ENCODE peak calls at places on chromosomes 13 and 19, in ten cellular contexts. K is left ventricle myocardium inferior, P is transverse colon, B is cardiac muscle cell, N is choroid plexus epithelial cell, Q is adrenal gland, O is thoracic aorta, A is coronary artery, I is colonic mucosa, X is tibial nerve. M is an unnamed sample.

GRCh38 chr19:39709026-39709872 is 5.0 kb downstream of the LGALS14 start:
- DNase-seq in I (no peak), O (no peak), P (no peak), K (no peak), N (no peak), Q (no peak), X (no peak), B (no peak), A (no peak), M (no peak)

GRCh38 chr13:41652735-41653361 is 195.5 kb downstream of the RGCC start:
- DNase-seq in N (peak), I (no peak), B (peak), Q (no peak), A (no peak), X (peak), K (no peak), P (no peak), O (no peak), M (no peak)

GRCh38 chr13:44440046-44440608 is 66.5 kb downstream of the SERP2 start:
- DNase-seq in N (no peak), X (no peak), Q (no peak), K (no peak), A (no peak), B (no peak), P (no peak), I (no peak), O (no peak), M (no peak)

GRCh38 chr19:19628499-19629134 is 597 bp upstream of the LPAR2 start:
- DNase-seq in B (peak), X (no peak), P (peak), I (peak), O (no peak), N (peak), K (no peak), Q (peak), A (no peak), M (no peak)

GRCh38 chr19:12782424-12783225 is 7.3 kb upstream of the HOOK2 start:
- DNase-seq in O (no peak), X (peak), K (peak), Q (peak), P (peak), N (peak), I (peak), B (peak), A (peak), M (no peak)

GRCh38 chr19:4806384-4806783 is 14.8 kb downstream of the FEM1A start:
- DNase-seq in Q (no peak), B (no peak), K (no peak), P (no peak), O (no peak), N (no peak), I (no peak), X (no peak), A (no peak), M (no peak)

GRCh38 chr13:30796132-30796832 is 60.9 kb downstream of the ALOX5AP start:
- DNase-seq in O (no peak), X (no peak), I (no peak), N (peak), P (no peak), K (no peak), Q (peak), B (peak), A (no peak), M (no peak)

GRCh38 chr19:2952953-2953481 is 8.2 kb upstream of the ZNF77 start:
- DNase-seq in A (no peak), O (no peak), I (peak), N (peak), Q (no peak), B (no peak), X (no peak), P (peak), K (no peak), M (no peak)

GRCh38 chr13:29472317-29472961 is 123.0 kb downstream of the SLC7A1 start:
- DNase-seq in Q (peak), O (no peak), K (no peak), X (peak), P (peak), B (peak), A (peak), I (peak), N (peak), M (no peak)

DNA sequence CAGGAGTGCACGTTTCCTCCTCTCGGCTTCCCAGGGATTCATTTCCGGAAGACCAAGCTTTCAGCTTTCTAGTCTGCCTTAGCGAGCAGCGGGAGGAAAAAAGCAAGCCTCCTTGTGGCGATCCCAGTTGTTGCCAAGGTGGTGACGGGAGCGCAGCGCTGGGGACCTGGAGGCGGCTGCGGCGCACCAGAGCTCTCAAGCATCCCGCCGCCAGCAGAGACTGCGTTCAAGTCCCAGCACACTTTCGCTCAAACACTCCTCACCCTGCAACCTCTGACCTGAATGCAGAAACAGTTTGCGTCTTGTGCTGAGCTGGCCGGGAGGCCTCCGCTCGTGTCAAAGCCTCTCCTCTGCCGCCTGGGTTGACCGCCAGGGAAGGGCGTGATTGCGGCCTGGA is 4.9 kb downstream of the GSX1 start:
- DNase-seq in K (no peak), I (no peak), O (no peak), Q (no peak), N (peak), B (peak), P (no peak), A (no peak), X (no peak), M (no peak)
- TF ChIP-seq CTCF in K (no peak), I (no peak), O (no peak), Q (no peak), N (peak), B (peak), P (no peak), A (no peak), X (no peak), M (peak)

GRCh38 chr19:41499899-41500298 is 56.9 kb downstream of the ERICH4 start:
- DNase-seq in I (no peak), P (no peak), B (no peak), K (no peak), Q (no peak), A (no peak), N (no peak), X (no peak), O (no peak), M (no peak)
- H3K4me3 ChIP-seq in I (no peak), P (peak), B (no peak), K (peak), Q (no peak), A (peak), N (no peak), X (peak), O (peak), M (no peak)

DNA sequence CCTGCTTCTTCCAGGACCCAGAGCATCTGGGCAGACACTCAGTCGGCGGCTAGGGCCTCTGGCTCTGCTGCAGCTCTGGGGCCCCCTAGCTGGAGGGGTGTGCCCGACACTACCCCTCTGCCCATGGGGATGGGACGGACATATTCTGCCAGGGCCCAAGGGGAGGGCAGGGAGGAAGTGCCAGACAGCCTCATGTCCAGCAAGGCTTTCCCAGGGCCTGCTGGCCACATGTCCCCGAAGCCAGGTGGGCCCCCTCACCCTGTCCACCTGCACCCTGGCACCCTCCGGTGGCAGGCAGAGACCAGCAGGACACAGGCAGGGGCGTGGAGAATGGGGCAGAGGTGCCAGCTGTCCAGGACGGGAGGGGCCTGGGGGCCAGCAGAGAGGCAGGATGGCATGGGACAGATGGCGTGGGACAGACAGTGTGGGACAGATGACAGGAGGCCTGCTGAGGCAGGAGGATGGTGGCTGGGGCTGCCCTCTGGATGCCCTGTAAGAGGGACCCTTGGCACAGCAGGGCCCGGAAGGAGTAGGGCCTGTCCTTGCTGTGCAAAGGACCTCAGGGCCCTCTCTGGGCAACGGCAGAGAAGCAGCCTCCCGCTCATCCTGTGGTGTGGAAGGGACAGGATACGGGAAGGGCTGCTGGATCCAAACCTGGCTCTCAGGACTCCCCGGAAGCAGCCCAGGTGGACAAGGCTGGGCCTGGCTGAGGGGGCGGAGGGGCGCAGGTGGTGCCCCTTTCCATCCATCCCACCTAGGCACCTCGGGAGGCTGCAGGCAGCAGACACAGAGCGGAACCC is 29.1 kb downstream of the CEBPG start:
- DNase-seq in P (peak), N (no peak), Q (no peak), B (no peak), I (no peak), A (no peak), X (no peak), K (no peak), O (no peak), M (no peak)
- TF ChIP-seq CTCF in P (no peak), N (peak), Q (no peak), B (no peak), I (no peak), A (no peak), X (no peak), K (peak), O (no peak), M (no peak)

GRCh38 chr19:8490395-8490760 is 12.1 kb downstream of the PRAM1 start:
- DNase-seq in N (no peak), X (no peak), Q (no peak), I (no peak), P (no peak), O (no peak), A (no peak), K (no peak), B (no peak), M (no peak)
- H3K4me3 ChIP-seq in N (no peak), X (no peak), Q (no peak), I (no peak), P (no peak), O (no peak), A (no peak), K (no peak), B (no peak), M (no peak)

DNA sequence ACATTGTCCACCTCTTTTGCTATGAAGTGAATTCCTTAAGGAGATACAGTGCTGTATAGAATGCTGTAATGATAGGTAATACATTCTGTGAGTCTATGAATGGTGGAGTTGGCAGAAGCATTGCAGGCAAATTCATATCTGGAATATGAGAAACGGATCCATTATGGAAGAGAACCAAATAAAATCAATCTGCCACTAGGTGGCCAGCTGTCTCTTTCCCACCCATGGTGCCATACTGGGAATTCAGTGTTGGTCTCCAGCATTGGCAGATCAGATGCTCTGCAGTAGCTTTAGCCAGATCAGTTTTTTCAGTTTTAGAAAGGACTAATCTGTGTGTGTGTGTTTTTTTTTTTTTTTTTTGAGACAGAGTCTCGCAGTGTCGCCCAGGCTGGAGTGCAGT is 27.6 kb downstream of the DNAJC3 start:
- DNase-seq in I (no peak), Q (no peak), K (no peak), N (no peak), A (no peak), B (peak), O (no peak), P (no peak), X (no peak), M (no peak)
- TF ChIP-seq CTCF in I (no peak), Q (no peak), K (peak), N (peak), A (no peak), B (peak), O (no peak), P (no peak), X (no peak), M (no peak)

GRCh38 chr13:102197193-102197592 is 204.7 kb downstream of the FGF14 start:
- DNase-seq in B (no peak), I (no peak), K (no peak), Q (no peak), A (no peak), X (no peak), O (no peak), P (no peak), N (peak), M (no peak)
- H3K4me3 ChIP-seq in B (no peak), I (no peak), K (no peak), Q (no peak), A (no peak), X (no peak), O (no peak), P (no peak), N (no peak), M (no peak)

GRCh38 chr13:38265135-38265497 is 84.5 kb upstream of the UFM1 start:
- DNase-seq in B (no peak), A (no peak), X (no peak), P (no peak), Q (no peak), K (no peak), N (no peak), I (no peak), O (no peak), M (no peak)
- TF ChIP-seq CTCF in B (no peak), A (no peak), X (no peak), P (no peak), Q (no peak), K (no peak), N (no peak), I (no peak), O (no peak), M (no peak)

DNA sequence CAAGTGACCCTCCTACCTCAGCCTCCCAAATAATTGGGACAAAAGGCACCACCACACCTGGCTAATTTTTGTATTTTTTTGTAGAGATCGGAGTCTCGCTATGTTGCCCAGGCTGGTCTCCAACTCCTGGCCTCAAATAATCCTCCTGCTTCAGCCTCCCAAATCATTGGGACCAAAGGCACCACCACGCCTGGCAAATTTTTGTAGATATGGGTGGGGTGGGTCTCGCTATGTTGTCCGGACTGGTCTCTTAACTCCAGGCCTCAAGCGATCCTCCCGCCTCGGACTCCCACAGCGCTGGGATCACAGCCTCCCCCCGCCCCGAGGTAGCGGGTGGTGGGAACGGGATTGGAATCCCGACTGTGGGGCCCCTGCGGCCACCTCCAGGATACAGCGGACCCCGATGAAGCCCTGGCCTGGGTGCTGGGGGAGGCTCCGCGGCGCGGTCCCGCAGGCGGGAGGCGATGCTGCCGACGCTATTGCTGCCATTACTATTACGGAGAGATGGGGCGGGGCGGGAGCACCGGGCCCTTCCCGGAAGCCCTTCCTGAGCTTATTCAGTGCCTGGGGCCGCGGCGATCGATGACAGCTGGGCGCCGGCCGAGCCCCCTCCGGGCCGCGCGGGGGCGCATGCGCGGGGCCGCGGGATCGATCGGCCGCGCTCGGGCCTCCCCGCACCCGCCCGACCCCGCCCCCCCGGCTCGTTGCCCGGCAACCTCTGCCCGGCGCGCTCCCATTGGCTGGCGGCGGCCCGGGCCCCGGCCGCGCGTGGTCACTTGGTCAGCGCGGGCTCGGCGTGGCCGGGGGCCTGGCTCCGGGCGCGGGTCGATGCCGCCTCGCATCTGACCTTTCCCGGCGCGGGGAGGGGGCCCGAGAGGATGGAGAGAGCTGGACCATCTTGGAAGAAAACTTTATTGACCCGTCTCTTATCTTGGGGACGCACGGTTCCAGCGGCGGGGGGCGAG is 27.9 kb upstream of the ONECUT3 start:
- DNase-seq in P (peak), B (peak), K (peak), O (no peak), Q (peak), A (no peak), N (peak), X (peak), I (peak), M (no peak)
- H3K4me3 ChIP-seq in P (peak), B (peak), K (peak), O (peak), Q (no peak), A (peak), N (peak), X (peak), I (peak), M (peak)

DNA sequence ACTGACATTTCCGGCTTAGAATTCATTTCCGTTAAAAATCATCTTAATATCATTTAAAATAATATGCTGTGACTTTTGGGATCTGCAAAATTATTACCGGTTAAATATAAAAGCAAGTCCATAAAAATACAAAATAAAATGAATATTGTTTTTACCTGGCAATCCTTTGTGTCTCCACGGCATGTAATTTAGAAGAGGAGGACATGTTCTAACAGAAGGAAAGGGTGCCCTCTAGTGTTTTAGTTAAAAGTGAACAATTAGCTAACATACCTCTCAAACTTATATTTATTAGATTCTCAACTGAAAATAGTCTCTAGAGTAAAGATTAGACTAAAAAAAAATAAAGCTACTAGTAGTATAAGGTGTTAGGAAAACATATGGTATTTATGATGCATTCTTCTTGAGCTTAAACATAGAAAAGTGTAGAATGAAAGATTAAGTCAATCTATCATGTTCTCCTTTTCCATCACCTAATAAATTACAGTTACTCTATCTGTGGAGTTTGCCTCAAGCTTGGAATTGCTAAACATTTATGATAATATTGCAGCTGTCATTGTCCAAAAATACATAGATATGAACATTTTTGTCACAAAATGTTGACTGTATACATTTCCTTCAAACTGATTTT is 676.7 kb upstream of the SPRY2 start:
- DNase-seq in I (no peak), Q (no peak), A (no peak), P (no peak), X (no peak), B (peak), O (no peak), N (peak), K (no peak), M (no peak)
- TF ChIP-seq CTCF in I (peak), Q (peak), A (no peak), P (peak), X (peak), B (peak), O (peak), N (peak), K (peak), M (peak)

DNA sequence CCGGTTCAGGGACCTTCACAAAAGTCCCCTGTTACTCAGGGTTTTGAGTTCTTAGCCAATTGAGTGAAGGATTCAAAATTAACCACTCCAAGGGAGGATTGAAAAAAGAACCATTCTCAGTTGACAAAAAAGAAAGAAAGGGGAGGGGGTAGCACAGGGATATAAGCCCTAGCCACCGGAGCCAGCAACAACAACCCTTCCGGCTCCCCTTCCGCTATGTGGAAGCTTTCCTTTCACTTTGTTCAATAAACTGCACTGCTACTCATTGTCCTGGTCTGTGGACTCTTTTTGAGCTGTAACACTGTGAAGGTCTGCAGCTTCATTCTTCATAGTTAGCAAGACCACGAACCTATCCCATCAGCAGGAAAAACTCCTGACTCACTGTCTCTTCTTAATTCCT is 1488.1 kb upstream of the PRR20A start:
- DNase-seq in A (no peak), N (no peak), Q (no peak), X (no peak), O (no peak), I (no peak), P (no peak), B (no peak), K (no peak), M (no peak)
- H3K4me3 ChIP-seq in A (no peak), N (no peak), Q (no peak), X (no peak), O (no peak), I (no peak), P (no peak), B (no peak), K (no peak), M (no peak)